ENCODE peak calls at places on chromosome 17, in five cellular contexts. H is neural progenitor cell; P is left cardiac atrium; S is psoas muscle; L is stimulated activated CD8-positive, alpha-beta memory T cell treated with anti-CD3 and anti-CD28 coated beads, Interleukin-4, amount 100 ng/mL, for 1 hour. Y is an unnamed sample.

GRCh38 chr17:80826955-80827645 is 164.5 kb upstream of the CHMP6 start:
- DNase-seq in H (peak; percentile 39), P (peak; percentile 85), S (peak; percentile 87), L (no peak), Y (peak; percentile 56)

GRCh38 chr17:76528528-76529223 is 8.8 kb downstream of the CYGB start:
- DNase-seq in H (no peak), P (peak; percentile 88), S (no peak), L (no peak), Y (no peak)

GRCh38 chr17:45247429-45248131 is 14.3 kb downstream of the SPATA32 start:
- DNase-seq in H (peak; percentile 99), P (peak; percentile 91), S (peak; percentile 86), L (peak; percentile 91), Y (peak; percentile 96)

GRCh38 chr17:61411114-61411943 is 11.7 kb downstream of the TBX2 start:
- DNase-seq in H (peak; percentile 87), P (peak; percentile 58), S (no peak), L (no peak), Y (peak; percentile 70)

GRCh38 chr17:68239967-68240366 is 7.9 kb upstream of the AMZ2 start:
- DNase-seq in H (no peak), P (no peak), S (no peak), L (no peak), Y (no peak)

GRCh38 chr17:77649717-77650211 is 308.7 kb upstream of the TNRC6C start:
- DNase-seq in H (no peak), P (no peak), S (no peak), L (no peak), Y (no peak)

GRCh38 chr17:39995438-39995837 is 14.8 kb downstream of the PSMD3 start:
- DNase-seq in H (no peak), P (no peak), S (no peak), L (no peak), Y (no peak)

GRCh38 chr17:5580974-5581373 is 3.3 kb downstream of the NLRP1 start:
- DNase-seq in H (no peak), P (no peak), S (no peak), L (no peak), Y (no peak)

GRCh38 chr17:77890771-77891170 is 67.7 kb upstream of the TNRC6C start:
- DNase-seq in H (no peak), P (no peak), S (no peak), L (no peak), Y (no peak)

GRCh38 chr17:21689604-21690003 is 2.7 kb upstream of the KCNJ18 start:
- DNase-seq in H (no peak), P (peak; percentile 77), S (peak; percentile 68), L (no peak), Y (no peak)

GRCh38 chr17:5364156-5364555 is 55.3 kb downstream of the NUP88 start:
- DNase-seq in H (no peak), P (no peak), S (no peak), L (no peak), Y (no peak)

GRCh38 chr17:38428643-38429371 is 543 bp downstream of the ARHGAP23 start:
- DNase-seq in H (peak; percentile 58), P (peak; percentile 73), S (peak; percentile 73), L (no peak), Y (peak; percentile 56)

GRCh38 chr17:72660274-72661092 is 432.0 kb downstream of the SLC39A11 start:
- DNase-seq in H (no peak), P (no peak), S (no peak), L (no peak), Y (no peak)

GRCh38 chr17:42775534-42776098 is 2.4 kb downstream of the VPS25 start:
- DNase-seq in H (no peak), P (no peak), S (no peak), L (no peak), Y (no peak)

GRCh38 chr17:82287849-82288601 is 14.5 kb upstream of the CSNK1D start:
- DNase-seq in H (no peak), P (peak; percentile 60), S (peak; percentile 75), L (no peak), Y (no peak)

GRCh38 chr17:26818736-26819135 is 475.2 kb upstream of the WSB1 start:
- DNase-seq in H (peak; percentile 4), P (no peak), S (no peak), L (no peak), Y (no peak)

GRCh38 chr17:43891851-43892671 is 15.3 kb downstream of the MPP2 start:
- DNase-seq in H (no peak), P (no peak), S (no peak), L (no peak), Y (no peak)

GRCh38 chr17:8005951-8006730 is 3.7 kb downstream of the GUCY2D start:
- DNase-seq in H (no peak), P (no peak), S (no peak), L (no peak), Y (no peak)

GRCh38 chr17:80507965-80508364 is 31.6 kb upstream of the NPTX1 start:
- DNase-seq in H (no peak), P (no peak), S (no peak), L (no peak), Y (no peak)

GRCh38 chr17:74454197-74455024 is 12.0 kb upstream of the CD300A start:
- DNase-seq in H (peak; percentile 38), P (peak; percentile 94), S (peak; percentile 95), L (no peak), Y (peak; percentile 96)

Y was measured in right lobe of liver.